ENCODE peak calls at places on chromosomes 4 and X, in six cellular contexts. W is NB4, M is cardiac muscle cell, K is AG04450, R is heart right ventricle, N is neural progenitor cell. X is an unnamed sample.

GRCh38 chr4:88758264-88758663 is 60.6 kb upstream of the NAP1L5 start:
- DNase-seq in R (no peak), N (no peak), W (no peak), M (no peak), K (no peak), X (no peak)

GRCh38 chrX:154603438-154604430 is 15.3 kb downstream of the CTAG1B start:
- DNase-seq in K (no peak), M (no peak), W (peak; percentile 7), R (no peak), N (no peak), X (no peak)

GRCh38 chrX:110852180-110852579 is 56.6 kb upstream of the CHRDL1 start:
- DNase-seq in N (peak; percentile 40), M (peak; percentile 54), W (peak; percentile 24), K (no peak), R (no peak), X (no peak)

GRCh38 chr4:71609159-71609558 is 174.7 kb downstream of the GC start:
- DNase-seq in N (no peak), K (no peak), R (no peak), M (no peak), W (no peak), X (no peak)

GRCh38 chrX:26070882-26071281 is 67.3 kb upstream of the MAGEB18 start:
- DNase-seq in N (peak; percentile 3), R (no peak), M (no peak), K (no peak), W (no peak), X (no peak)

GRCh38 chrX:16100673-16101072 is 22.7 kb upstream of the GRPR start:
- DNase-seq in W (no peak), R (no peak), N (peak; percentile 35), M (peak; percentile 35), K (no peak), X (no peak)

GRCh38 chr4:41692717-41693345 is 55.7 kb downstream of the PHOX2B start:
- DNase-seq in W (peak; percentile 79), K (peak; percentile 18), N (peak; percentile 79), M (peak; percentile 73), R (peak; percentile 13), X (peak; percentile 39)

GRCh38 chr4:145698507-145698906 is 18.6 kb downstream of the C4orf51 start:
- DNase-seq in N (no peak), M (no peak), R (no peak), K (no peak), W (no peak), X (no peak)

GRCh38 chrX:29561417-29561816 is 653.9 kb upstream of the MAGEB2 start:
- DNase-seq in R (no peak), K (no peak), M (no peak), W (no peak), N (no peak), X (no peak)

GRCh38 chrX:38304010-38304409 is 23.3 kb downstream of the RPGR start:
- DNase-seq in W (no peak), K (no peak), N (peak; percentile 14), R (no peak), M (peak; percentile 15), X (no peak)

GRCh38 chr4:52051615-52052474 is 741 bp downstream of the SPATA18 start:
- DNase-seq in W (no peak), N (peak; percentile 94), K (peak; percentile 68), M (peak; percentile 96), R (peak; percentile 69), X (peak; percentile 61)

GRCh38 chr4:109411964-109412363 is 21.7 kb upstream of the SEC24B start:
- DNase-seq in M (peak; percentile 64), K (no peak), W (no peak), N (no peak), R (peak; percentile 68), X (no peak)

GRCh38 chr4:83855044-83855443 is 319.1 kb downstream of the GPAT3 start:
- DNase-seq in N (no peak), R (no peak), M (no peak), W (no peak), K (peak; percentile 89), X (no peak)

GRCh38 chr4:78542373-78542772 is 9.2 kb upstream of the ANXA3 start:
- DNase-seq in R (no peak), M (no peak), W (no peak), N (no peak), K (no peak), X (no peak)

GRCh38 chrX:78652971-78653822 is 5.9 kb downstream of the RTL3 start:
- DNase-seq in M (no peak), K (no peak), W (peak; percentile 89), R (no peak), N (no peak), X (no peak)

GRCh38 chr4:67680568-67681222 is 20.3 kb downstream of the UBA6 start:
- DNase-seq in W (no peak), R (no peak), K (no peak), N (no peak), M (no peak), X (no peak)

GRCh38 chr4:128635939-128636551 is 173.5 kb upstream of the JADE1 start:
- DNase-seq in N (peak; percentile 18), W (no peak), M (peak; percentile 5), R (no peak), K (no peak), X (no peak)

GRCh38 chrX:22389544-22390243 is 117.0 kb downstream of the CBLL2 start:
- DNase-seq in W (no peak), R (no peak), K (peak; percentile 30), N (no peak), M (no peak), X (no peak)

GRCh38 chrX:140477987-140478386 is 26.9 kb downstream of the SOX3 start:
- DNase-seq in N (no peak), W (no peak), R (no peak), M (no peak), K (no peak), X (no peak)

GRCh38 chrX:119685225-119686066 is 7.5 kb downstream of the SEPTIN6 start:
- DNase-seq in N (no peak), M (no peak), R (peak; percentile 28), K (no peak), W (peak; percentile 88), X (no peak)

GRCh38 chrX:11770320-11770719 is 12.3 kb downstream of the MSL3 start:
- DNase-seq in N (peak; percentile 54), K (no peak), R (no peak), W (peak; percentile 67), M (peak; percentile 56), X (no peak)

GRCh38 chr4:142549726-142550463 is 296.2 kb downstream of the INPP4B start:
- DNase-seq in M (peak; percentile 34), R (no peak), N (no peak), W (no peak), K (peak; percentile 23), X (no peak)

GRCh38 chrX:11499076-11500044 is 166.4 kb downstream of the ARHGAP6 start:
- DNase-seq in N (no peak), K (peak; percentile 34), M (no peak), W (no peak), R (no peak), X (no peak)

GRCh38 chrX:11351375-11352295 is 58.4 kb downstream of the AMELX start:
- DNase-seq in K (peak; percentile 43), M (peak; percentile 6), N (no peak), W (no peak), R (peak; percentile 33), X (no peak)

GRCh38 chr4:59629348-59629747 is 1570.8 kb upstream of the ADGRL3 start:
- DNase-seq in N (no peak), R (no peak), M (no peak), K (no peak), W (no peak), X (no peak)

GRCh38 chr4:6332042-6332668 is 62.5 kb downstream of the WFS1 start:
- DNase-seq in R (no peak), W (peak; percentile 37), N (peak; percentile 67), K (no peak), M (peak; percentile 53), X (no peak)

GRCh38 chr4:153705743-153706468 is 21.8 kb downstream of the TLR2 start:
- DNase-seq in M (no peak), N (no peak), W (peak; percentile 81), K (no peak), R (no peak), X (no peak)

GRCh38 chrX:16771483-16772398 is 14.5 kb upstream of the TXLNG start:
- DNase-seq in N (peak; percentile 72), R (no peak), W (peak; percentile 79), M (peak; percentile 30), K (peak; percentile 39), X (no peak)

GRCh38 chrX:153828723-153829548 is 1.4 kb downstream of the PDZD4 start:
- DNase-seq in M (peak; percentile 54), W (no peak), N (peak; percentile 76), K (no peak), R (no peak), X (no peak)

GRCh38 chr4:164716901-164717300 is 37.0 kb upstream of the SMIM31 start:
- DNase-seq in M (peak; percentile 18), K (no peak), W (peak; percentile 4), R (no peak), N (peak; percentile 18), X (no peak)

GRCh38 chr4:164718817-164719216 is 35.1 kb upstream of the SMIM31 start:
- DNase-seq in K (no peak), W (no peak), N (no peak), R (no peak), M (no peak), X (no peak)
- H3K4me3 ChIP-seq in K (no peak overlapping the region), W (no peak overlapping the region), N (no peak overlapping the region), R (no peak overlapping the region), M (no peak overlapping the region), X (no peak overlapping the region)

DNA sequence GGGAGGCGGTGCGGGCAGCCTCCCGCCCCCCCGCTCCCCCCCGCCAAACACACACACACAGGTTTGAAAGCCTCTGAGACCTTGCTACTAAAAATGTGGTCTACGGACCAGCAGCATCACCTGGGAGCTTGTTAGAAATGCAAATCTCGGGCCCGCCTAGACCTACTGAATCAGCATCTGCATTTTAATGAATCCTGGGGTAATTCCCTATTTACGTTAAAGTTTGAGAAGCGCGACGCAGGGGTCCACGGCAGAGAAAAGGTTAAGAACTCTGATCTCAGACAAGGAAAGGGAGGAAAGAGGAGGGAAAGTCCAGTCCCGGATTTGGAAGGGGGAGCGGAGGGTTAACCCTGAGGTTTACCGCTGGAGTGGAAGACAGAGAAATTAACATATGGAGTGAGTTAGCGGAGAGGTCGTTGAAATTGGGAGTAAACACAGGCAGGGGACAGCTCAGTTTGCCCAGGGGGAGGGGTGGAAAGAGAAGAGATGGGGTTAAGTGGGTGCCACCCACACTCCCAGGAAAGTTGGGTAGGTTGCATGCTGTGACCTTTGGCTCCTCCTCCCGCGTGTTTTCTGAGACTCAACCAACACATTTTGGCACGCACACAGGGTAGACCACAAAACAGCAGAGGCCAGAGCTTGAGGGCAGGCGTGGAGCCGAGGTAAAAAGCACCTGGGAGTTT is 483.6 kb downstream of the BCOR start:
- DNase-seq in N (peak; percentile 66), R (no peak), K (no peak), W (no peak), M (no peak), X (peak; percentile 68)
- H3K4me3 ChIP-seq in N (peak overlapping the region; percentile 45), R (no peak overlapping the region), K (no peak overlapping the region), W (no peak overlapping the region), M (peak overlapping the region; percentile 35), X (no peak overlapping the region)

DNA sequence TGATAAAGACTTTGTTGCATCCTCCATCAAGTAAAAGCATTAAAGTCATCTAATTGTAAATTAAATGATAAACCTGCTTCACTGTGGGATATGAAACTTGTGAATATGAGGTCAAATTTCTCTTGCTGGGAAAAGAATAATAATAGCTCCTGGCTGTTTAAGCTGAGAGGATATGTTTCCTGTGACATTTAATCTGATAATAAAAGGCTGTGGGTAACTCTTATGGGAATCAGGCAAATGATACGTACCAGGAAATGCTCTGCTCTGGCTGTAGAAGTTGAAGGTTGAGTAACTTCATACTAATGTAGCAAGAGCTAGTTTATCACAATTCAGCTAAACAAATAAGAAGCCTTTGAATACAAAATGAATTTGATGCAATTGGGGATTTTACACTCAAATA is 574.6 kb downstream of the RAPGEF2 start:
- DNase-seq in R (no peak), K (no peak), M (no peak), W (no peak), N (no peak), X (no peak)
- H3K4me3 ChIP-seq in R (no peak overlapping the region), K (no peak overlapping the region), M (no peak overlapping the region), W (no peak overlapping the region), N (no peak overlapping the region), X (no peak overlapping the region)

GRCh38 chr4:183171484-183172267 is 72.6 kb downstream of the WWC2 start:
- DNase-seq in R (no peak), N (no peak), K (no peak), W (no peak), M (no peak), X (no peak)
- H3K4me3 ChIP-seq in R (no peak overlapping the region), N (no peak overlapping the region), K (no peak overlapping the region), W (no peak overlapping the region), M (no peak overlapping the region), X (no peak overlapping the region)

X was measured in lung.